ENCODE peak calls at places on chromosomes 4 and X, in eight cellular contexts. A is lower lobe of right lung, T is thoracic aorta, M is PC-9, H is HCT116, Y is K562, V is neuronal stem cell, N is heart left ventricle. O is an unnamed sample. For H3K4me1, the result is how much of the 10 kb centered on the place peaks cover.

GRCh38 chrX:139967300-139967699 is 2.0 kb upstream of the CXorf66 start:
- DNase-seq in H (no peak), V (no peak), A (no peak), M (no peak), Y (peak), T (no peak), N (no peak), O (no peak)

GRCh38 chrX:40009462-40009851 is 88.3 kb downstream of the BCOR start:
- DNase-seq in N (no peak), H (no peak), M (no peak), T (no peak), Y (no peak), A (no peak), V (no peak), O (no peak)

GRCh38 chrX:151396827-151397740 is at the start of gene VMA21:
- DNase-seq in Y (peak), V (peak), M (peak), T (peak), A (peak), H (peak), N (peak), O (no peak)

GRCh38 chr4:2793920-2794706 is 1.2 kb downstream of the SH3BP2 start:
- DNase-seq in Y (peak), A (peak), N (peak), T (no peak), H (no peak), V (no peak), M (peak), O (no peak)

GRCh38 chr4:111761531-111761930 is 383.7 kb upstream of the FAM241A start:
- DNase-seq in A (no peak), M (no peak), Y (no peak), N (no peak), V (no peak), T (no peak), H (no peak), O (no peak)

GRCh38 chr4:188960411-188961093 is 821.3 kb downstream of the TRIML1 start:
- DNase-seq in Y (no peak), A (no peak), V (no peak), H (no peak), T (no peak), M (no peak), N (no peak), O (no peak)

GRCh38 chrX:13418126-13419091 is 98.6 kb upstream of the ATXN3L start:
- DNase-seq in V (no peak), H (no peak), A (no peak), Y (no peak), N (no peak), M (no peak), T (no peak), O (no peak)

GRCh38 chrX:102624105-102624504 is 24.8 kb downstream of the ARMCX5 start:
- DNase-seq in M (no peak), Y (no peak), N (no peak), A (no peak), T (no peak), V (no peak), H (no peak), O (no peak)

GRCh38 chrX:48834383-48834709 is 1.1 kb downstream of the PCSK1N start:
- DNase-seq in A (no peak), N (no peak), Y (no peak), V (no peak), H (no peak), T (no peak), M (no peak), O (no peak)

GRCh38 chr4:146255463-146255862 is 41.1 kb downstream of the REELD1 start:
- DNase-seq in V (no peak), A (no peak), Y (no peak), N (no peak), M (no peak), H (no peak), T (no peak), O (no peak)

GRCh38 chr4:106585920-106586349 is 217.4 kb upstream of the GIMD1 start:
- DNase-seq in M (no peak), V (no peak), N (no peak), H (no peak), T (no peak), A (no peak), Y (no peak), O (no peak)
- H3K4me1 ChIP-seq in M (under half), V (under half), N (under half), H (under half), T (under half), A (under half), Y (under half), O (under half)

DNA sequence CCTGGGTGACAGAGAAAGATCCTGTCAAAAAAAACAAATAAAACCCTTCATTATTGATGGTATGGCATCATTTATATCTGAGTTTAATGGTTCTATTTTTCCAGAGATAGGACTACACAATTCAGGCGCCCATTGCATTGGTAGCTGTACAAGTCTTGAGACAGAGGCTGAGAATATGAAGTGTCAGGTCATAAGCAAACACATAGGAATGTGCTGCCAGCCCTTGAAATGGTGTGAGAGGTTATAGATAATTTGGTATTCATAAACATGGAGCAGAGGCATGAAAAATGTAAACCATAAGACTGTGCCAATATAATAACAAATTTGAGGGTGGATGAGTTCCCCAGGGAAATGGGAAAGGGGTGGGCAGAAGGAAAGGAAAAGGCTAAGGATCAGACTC is 50.7 kb downstream of the MAOA start:
- DNase-seq in Y (no peak), N (no peak), V (no peak), A (no peak), M (no peak), T (no peak), H (no peak), O (no peak)
- H3K4me1 ChIP-seq in Y (under half), N (under half), V (under half), A (half or more), M (under half), T (half or more), H (under half), O (under half)

GRCh38 chr4:182533948-182534347 is 290.7 kb downstream of the TENM3 start:
- DNase-seq in Y (no peak), A (no peak), V (no peak), N (no peak), H (no peak), M (no peak), T (no peak), O (no peak)
- H3K4me1 ChIP-seq in Y (under half), A (under half), V (under half), N (under half), H (under half), M (under half), T (under half), O (under half)

DNA sequence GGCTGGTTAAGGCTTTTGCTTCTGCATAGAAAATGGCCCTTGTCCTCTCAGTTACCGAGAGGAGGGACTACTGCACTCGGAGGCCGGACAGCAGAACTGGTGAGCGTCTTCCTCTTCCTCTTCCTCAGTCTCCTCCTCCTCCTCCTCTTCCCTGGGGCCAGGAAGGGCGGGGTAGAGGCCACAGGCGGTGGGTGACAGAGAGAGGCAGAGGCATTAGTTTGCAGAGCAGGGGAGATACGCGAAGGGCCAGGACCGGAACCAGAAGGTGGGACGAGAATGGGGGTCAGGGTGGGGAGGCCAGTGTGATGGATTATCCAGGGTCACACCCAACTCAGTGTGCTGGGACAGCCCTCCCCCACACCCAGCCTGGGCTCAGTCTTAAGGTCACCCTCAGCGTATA is 14.5 kb downstream of the IQSEC2 start:
- DNase-seq in N (no peak), A (no peak), Y (peak), M (no peak), H (no peak), V (no peak), T (no peak), O (no peak)
- H3K4me1 ChIP-seq in N (under half), A (under half), Y (under half), M (under half), H (under half), V (under half), T (under half), O (under half)

DNA sequence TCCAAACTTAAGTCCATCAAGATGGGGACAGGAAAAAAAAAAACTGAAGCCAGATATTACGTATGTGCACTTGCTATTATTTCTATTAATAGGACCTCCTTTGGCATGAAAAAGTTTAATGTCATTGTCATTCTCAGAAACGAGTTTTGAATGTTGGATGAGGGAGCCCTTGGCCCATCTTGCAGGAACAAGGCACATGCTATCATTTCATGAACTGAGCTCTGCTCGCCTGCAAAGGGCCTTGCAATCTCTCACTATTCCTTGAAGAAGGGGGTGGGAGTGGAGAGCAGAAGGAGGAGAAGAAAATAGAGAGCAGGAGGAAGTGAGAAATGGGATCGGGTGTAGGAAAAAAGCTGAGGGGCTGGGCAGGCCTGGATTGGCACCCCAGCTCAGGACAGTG is 34.3 kb upstream of the SPATA4 start:
- DNase-seq in N (no peak), A (no peak), T (no peak), H (no peak), V (no peak), M (no peak), Y (no peak), O (no peak)
- H3K4me1 ChIP-seq in N (under half), A (under half), T (under half), H (under half), V (under half), M (under half), Y (under half), O (under half)

O was measured in vagina.